ENCODE peak calls at places on chromosomes 16 and 17, in seven cellular contexts. Y, V, Z, E, B, N and I are unnamed samples. For H3K4me1, the result is how much of the 10 kb centered on the place peaks cover.

GRCh38 chr17:78878871-78879270 is 24.1 kb downstream of the CEP295NL start:
- DNase-seq in Y (no peak), V (no peak), Z (no peak), E (no peak), B (no peak), N (no peak), I (no peak)

GRCh38 chr16:1079786-1080525 is 7.4 kb downstream of the SSTR5 start:
- DNase-seq in Y (no peak), V (no peak), Z (no peak), E (no peak), B (no peak), N (no peak), I (no peak)

GRCh38 chr17:64240741-64241347 is 22.2 kb downstream of the TEX2 start:
- DNase-seq in Y (peak), V (peak), Z (no peak), E (no peak), B (peak), N (no peak), I (no peak)

GRCh38 chr16:72850863-72851262 is 197.1 kb downstream of the ZFHX3 start:
- DNase-seq in Y (peak), V (peak), Z (no peak), E (no peak), B (peak), N (no peak), I (no peak)

GRCh38 chr16:30948087-30948955 is 547 bp upstream of the ORAI3 start:
- DNase-seq in Y (peak), V (peak), Z (peak), E (no peak), B (peak), N (peak), I (peak)

GRCh38 chr17:75250009-75250471 is 11.4 kb downstream of the GGA3 start:
- DNase-seq in Y (no peak), V (no peak), Z (no peak), E (peak), B (peak), N (no peak), I (peak)

GRCh38 chr17:7043544-7044268 is at the start of gene SLC16A11:
- DNase-seq in Y (no peak), V (no peak), Z (no peak), E (peak), B (no peak), N (peak), I (peak)

GRCh38 chr16:476039-476438 is 50.6 kb downstream of the RAB11FIP3 start:
- DNase-seq in Y (no peak), V (no peak), Z (no peak), E (no peak), B (no peak), N (peak), I (no peak)

GRCh38 chr16:10168258-10168657 is 14.0 kb downstream of the GRIN2A start:
- DNase-seq in Y (no peak), V (no peak), Z (no peak), E (no peak), B (no peak), N (no peak), I (no peak)

GRCh38 chr16:82134884-82135283 is 35.1 kb downstream of the MPHOSPH6 start:
- DNase-seq in Y (no peak), V (no peak), Z (no peak), E (no peak), B (no peak), N (no peak), I (peak)

GRCh38 chr17:36611345-36612072 is 10.1 kb downstream of the MRM1 start:
- DNase-seq in Y (peak), V (no peak), Z (no peak), E (no peak), B (no peak), N (no peak), I (no peak)

GRCh38 chr16:64687089-64687488 is 434.8 kb downstream of the CDH11 start:
- DNase-seq in Y (no peak), V (no peak), Z (no peak), E (no peak), B (no peak), N (no peak), I (no peak)

GRCh38 chr16:2151188-2152091 is 3.0 kb downstream of the RAB26 start:
- DNase-seq in Y (no peak), V (no peak), Z (no peak), E (no peak), B (no peak), N (no peak), I (no peak)

GRCh38 chr17:17685775-17686291 is 4.6 kb downstream of the RAI1 start:
- DNase-seq in Y (peak), V (no peak), Z (no peak), E (no peak), B (no peak), N (no peak), I (peak)

GRCh38 chr17:68441064-68441770 is 16.1 kb downstream of the WIPI1 start:
- DNase-seq in Y (no peak), V (no peak), Z (no peak), E (no peak), B (no peak), N (no peak), I (peak)

GRCh38 chr17:69417545-69418483 is 3.3 kb downstream of the MAP2K6 start:
- DNase-seq in Y (no peak), V (no peak), Z (no peak), E (no peak), B (no peak), N (no peak), I (no peak)

GRCh38 chr16:54431041-54431996 is 144.7 kb upstream of the IRX3 start:
- DNase-seq in Y (no peak), V (no peak), Z (no peak), E (no peak), B (no peak), N (no peak), I (peak)

GRCh38 chr17:17888821-17889220 is 52.0 kb upstream of the SREBF1 start:
- DNase-seq in Y (no peak), V (no peak), Z (no peak), E (no peak), B (no peak), N (no peak), I (no peak)

GRCh38 chr17:59277031-59277430 is 54.4 kb upstream of the YPEL2 start:
- DNase-seq in Y (no peak), V (no peak), Z (no peak), E (no peak), B (no peak), N (no peak), I (no peak)

GRCh38 chr17:7097940-7098339 is 16.7 kb downstream of the ASGR2 start:
- DNase-seq in Y (peak), V (no peak), Z (no peak), E (no peak), B (no peak), N (no peak), I (no peak)

GRCh38 chr17:80844418-80844990 is 147.1 kb upstream of the CHMP6 start:
- DNase-seq in Y (no peak), V (no peak), Z (no peak), E (no peak), B (peak), N (peak), I (no peak)

GRCh38 chr16:7843196-7843595 is 510.6 kb downstream of the RBFOX1 start:
- DNase-seq in Y (no peak), V (no peak), Z (no peak), E (no peak), B (no peak), N (no peak), I (no peak)

GRCh38 chr17:47850692-47851573 is at the start of gene SP6:
- DNase-seq in Y (peak), V (peak), Z (no peak), E (peak), B (no peak), N (peak), I (peak)

GRCh38 chr16:75065808-75066149 is 50.8 kb downstream of the LDHD start:
- DNase-seq in Y (no peak), V (no peak), Z (no peak), E (no peak), B (no peak), N (no peak), I (no peak)

GRCh38 chr17:70796757-70797156 is 627.4 kb downstream of the KCNJ2 start:
- DNase-seq in Y (peak), V (no peak), Z (no peak), E (no peak), B (no peak), N (no peak), I (no peak)

GRCh38 chr16:70685061-70685937 is 554 bp downstream of the MTSS2 start:
- DNase-seq in Y (no peak), V (no peak), Z (no peak), E (peak), B (no peak), N (peak), I (peak)

GRCh38 chr17:57984936-57985674 is 2.9 kb downstream of the VEZF1 start:
- DNase-seq in Y (no peak), V (no peak), Z (no peak), E (no peak), B (no peak), N (no peak), I (no peak)

GRCh38 chr16:84379008-84379730 is 10.8 kb downstream of the ATP2C2 start:
- DNase-seq in Y (no peak), V (no peak), Z (no peak), E (no peak), B (no peak), N (no peak), I (no peak)

GRCh38 chr16:631808-632358 is 1.1 kb downstream of the WFIKKN1 start:
- DNase-seq in Y (no peak), V (no peak), Z (no peak), E (no peak), B (no peak), N (no peak), I (no peak)

GRCh38 chr16:85471469-85472431 is 141.4 kb upstream of the GSE1 start:
- DNase-seq in Y (no peak), V (no peak), Z (no peak), E (no peak), B (no peak), N (no peak), I (peak)

GRCh38 chr16:80938035-80938927 is 68.4 kb downstream of the CMC2 start:
- DNase-seq in Y (peak), V (peak), Z (no peak), E (no peak), B (peak), N (no peak), I (peak)

GRCh38 chr16:72740346-72740745 is 307.6 kb downstream of the ZFHX3 start:
- DNase-seq in Y (no peak), V (no peak), Z (no peak), E (no peak), B (no peak), N (no peak), I (no peak)

GRCh38 chr17:67488161-67488560 is 111.1 kb downstream of the PITPNC1 start:
- DNase-seq in Y (no peak), V (peak), Z (no peak), E (no peak), B (no peak), N (no peak), I (peak)

GRCh38 chr17:39699818-39700147 is at the start of gene ERBB2:
- DNase-seq in Y (peak), V (peak), Z (no peak), E (no peak), B (peak), N (peak), I (peak)

GRCh38 chr16:15518412-15519351 is 84.3 kb downstream of the BMERB1 start:
- DNase-seq in Y (peak), V (peak), Z (no peak), E (no peak), B (peak), N (peak), I (peak)

GRCh38 chr17:14337596-14338079 is 36.8 kb downstream of the HS3ST3B1 start:
- DNase-seq in Y (no peak), V (no peak), Z (no peak), E (no peak), B (no peak), N (no peak), I (no peak)
- H3K4me1 ChIP-seq in Y (under half), V (under half), Z (under half), E (half or more), B (under half), N (under half), I (under half)

DNA sequence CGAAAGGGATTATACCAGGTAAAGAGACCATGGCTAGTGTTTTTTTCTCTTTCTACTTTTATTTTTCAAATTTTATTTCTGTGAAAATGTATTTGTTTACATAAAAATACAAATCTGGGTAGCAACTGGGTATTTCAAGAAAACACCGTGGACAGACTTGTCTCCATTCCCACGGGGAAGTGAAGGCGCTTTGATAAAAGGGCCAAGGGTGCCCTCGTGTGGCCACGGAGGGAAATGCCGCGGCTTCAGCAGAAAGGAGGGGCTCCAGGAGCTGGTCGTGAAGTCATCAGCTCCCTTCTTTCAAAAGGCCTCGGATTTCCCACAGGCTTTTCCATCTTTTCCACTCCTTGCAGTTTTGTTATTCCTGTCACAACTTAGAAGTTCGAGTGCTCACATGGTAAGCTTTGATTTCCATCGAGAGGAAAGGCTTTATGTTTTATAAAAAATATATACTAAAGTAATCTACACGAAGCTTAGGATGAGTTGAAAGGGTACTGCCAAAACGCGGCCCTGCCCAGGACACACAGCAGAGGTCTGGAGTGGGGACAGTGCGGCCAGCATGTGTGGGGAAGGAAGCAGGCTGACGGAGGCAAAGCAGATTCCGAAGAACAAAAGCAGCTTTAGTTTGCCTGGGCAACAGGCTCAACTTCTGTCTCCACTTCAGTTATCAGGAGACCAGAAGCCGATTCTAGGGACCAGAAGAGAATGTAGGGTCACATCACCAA is 15.3 kb upstream of the MNT start:
- DNase-seq in Y (peak), V (peak), Z (no peak), E (peak), B (peak), N (peak), I (peak)
- H3K4me1 ChIP-seq in Y (under half), V (under half), Z (under half), E (under half), B (under half), N (under half), I (under half)

GRCh38 chr17:924711-925480 is 54.7 kb downstream of the NXN start:
- DNase-seq in Y (no peak), V (no peak), Z (no peak), E (no peak), B (no peak), N (no peak), I (no peak)

GRCh38 chr17:925846-926245 is 53.7 kb downstream of the NXN start:
- DNase-seq in Y (no peak), V (no peak), Z (no peak), E (no peak), B (no peak), N (no peak), I (no peak)

GRCh38 chr17:930258-930657 is 49.3 kb downstream of the NXN start:
- DNase-seq in Y (no peak), V (no peak), Z (no peak), E (no peak), B (no peak), N (peak), I (no peak)

GRCh38 chr17:929547-929946 is 50.0 kb downstream of the NXN start:
- DNase-seq in Y (no peak), V (no peak), Z (no peak), E (no peak), B (no peak), N (no peak), I (peak)

DNA sequence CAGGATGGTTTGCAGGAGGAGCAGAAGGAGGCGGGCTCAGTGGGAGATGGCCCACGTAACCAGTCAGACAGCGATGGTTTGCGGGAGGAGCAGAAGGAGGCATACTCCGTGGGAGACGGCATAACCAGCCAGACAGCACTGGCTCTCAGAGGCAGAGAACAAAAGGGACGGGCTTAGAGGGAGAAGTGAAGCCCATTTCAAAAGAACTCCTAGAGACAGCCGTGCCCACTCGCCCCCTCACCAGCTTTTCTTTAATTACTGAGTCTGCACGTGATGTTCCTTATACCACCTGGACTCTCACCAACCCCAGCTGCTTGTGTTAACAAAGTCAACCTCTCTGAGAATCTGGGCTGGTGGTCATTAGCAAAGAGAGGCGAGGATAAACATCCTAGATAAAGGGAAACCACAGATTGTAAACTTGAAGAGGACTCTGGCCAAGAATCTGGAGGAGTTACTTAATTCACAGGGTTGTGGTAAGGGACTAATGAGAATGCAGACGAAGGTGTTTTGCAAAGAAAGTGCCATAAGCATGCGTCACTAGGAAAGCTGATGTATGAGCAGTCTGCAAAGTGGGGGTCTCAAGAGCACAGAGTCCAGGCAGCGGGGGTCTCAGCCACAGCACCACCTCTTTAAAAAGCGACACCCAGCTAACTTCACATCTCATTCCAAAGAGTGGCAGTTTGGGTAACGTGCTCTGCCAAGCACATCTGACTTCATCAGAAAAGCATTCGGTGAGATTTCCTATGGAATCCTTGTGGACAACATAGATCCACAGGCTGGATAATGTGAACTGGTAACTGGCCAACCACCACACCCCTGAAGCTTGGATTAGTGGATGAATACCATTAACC is 51.7 kb downstream of the NXN start:
- DNase-seq in Y (peak), V (no peak), Z (no peak), E (no peak), B (no peak), N (no peak), I (no peak)
- H3K4me1 ChIP-seq in Y (under half), V (under half), Z (under half), E (under half), B (under half), N (under half), I (under half)

GRCh38 chr16:58418601-58419000 is 26.3 kb downstream of the GINS3 start:
- DNase-seq in Y (no peak), V (peak), Z (no peak), E (no peak), B (no peak), N (no peak), I (peak)
- H3K4me1 ChIP-seq in Y (under half), V (under half), Z (under half), E (under half), B (under half), N (under half), I (under half)